ENCODE peak calls at places on chromosomes 12 and 14, in seven cellular contexts. H is neural progenitor cell; X is HEK293T; E is iPS-NIHi11; Z is neural crest cell; J is stimulated activated CD4-positive, alpha-beta T cell treated with anti-CD3 and anti-CD28 coated beads, Interleukin-1b, Interleukin-23, amount 100 ng/mL, for 24 hours; M is lower leg skin. T is an unnamed sample.

GRCh38 chr12:109542014-109542413 is 31.3 kb downstream of the MMAB start:
- DNase-seq in M (no peak), Z (no peak), E (no peak), H (no peak), X (no peak), J (no peak), T (no peak)

GRCh38 chr12:53300187-53300586 is 692 bp downstream of the MYG1 start:
- DNase-seq in Z (no peak), H (no peak), X (no peak), J (peak; percentile 7), E (no peak), M (no peak), T (no peak)

GRCh38 chr12:118189761-118190181 is 53.8 kb downstream of the PEBP1 start:
- DNase-seq in M (no peak), Z (peak; percentile 44), X (no peak), J (no peak), H (peak; percentile 59), E (peak; percentile 29), T (no peak)

GRCh38 chr14:105433161-105433605 is 13.6 kb downstream of the MTA1 start:
- DNase-seq in M (no peak), Z (no peak), H (peak; percentile 29), X (no peak), J (no peak), E (peak; percentile 32), T (no peak)

GRCh38 chr12:120713861-120714482 is 3.7 kb downstream of the UNC119B start:
- DNase-seq in H (peak; percentile 92), M (no peak), X (peak; percentile 78), E (peak; percentile 81), Z (peak; percentile 83), J (peak; percentile 44), T (peak; percentile 74)

GRCh38 chr14:105647784-105648608 is 121.6 kb downstream of the TMEM121 start:
- DNase-seq in J (no peak), E (no peak), Z (no peak), M (peak; percentile 63), X (no peak), H (no peak), T (no peak)

GRCh38 chr12:120006248-120006975 is 17.4 kb downstream of the BICDL1 start:
- DNase-seq in M (no peak), E (no peak), X (no peak), H (no peak), Z (no peak), J (no peak), T (no peak)

GRCh38 chr12:11130382-11130781 is 4.1 kb downstream of the TAS2R30 start:
- DNase-seq in X (no peak), H (no peak), E (no peak), M (no peak), J (no peak), Z (no peak), T (no peak)

GRCh38 chr12:56634242-56634836 is 4.2 kb upstream of the BAZ2A start:
- DNase-seq in M (peak; percentile 91), H (peak; percentile 77), E (peak; percentile 83), Z (no peak), X (peak; percentile 31), J (no peak), T (peak; percentile 84)

GRCh38 chr14:89618309-89618708 is 201.3 kb upstream of the FOXN3 start:
- DNase-seq in H (no peak), J (no peak), E (no peak), M (no peak), Z (no peak), X (no peak), T (peak; percentile 50)

GRCh38 chr12:3135522-3136461 is 58.6 kb downstream of the TSPAN9 start:
- DNase-seq in Z (peak; percentile 45), J (peak; percentile 10), X (peak; percentile 88), E (peak; percentile 91), H (peak; percentile 84), M (peak; percentile 85), T (peak; percentile 94)

GRCh38 chr14:90454041-90455000 is 57.5 kb downstream of the CALM1 start:
- DNase-seq in X (peak; percentile 72), M (peak; percentile 81), H (peak; percentile 96), Z (peak; percentile 90), E (peak; percentile 100), J (no peak), T (peak; percentile 81)

GRCh38 chr12:102406033-102406584 is 74.3 kb downstream of the IGF1 start:
- DNase-seq in J (no peak), X (no peak), H (peak; percentile 42), Z (no peak), M (no peak), E (no peak), T (no peak)

GRCh38 chr12:47910486-47910885 is 5.7 kb upstream of the VDR start:
- DNase-seq in X (no peak), Z (no peak), E (no peak), H (no peak), M (no peak), J (no peak), T (no peak)

GRCh38 chr14:85943187-85943586 is 413.2 kb downstream of the FLRT2 start:
- DNase-seq in X (no peak), J (no peak), Z (no peak), E (no peak), M (no peak), H (no peak), T (no peak)

GRCh38 chr14:22850944-22851790 is 14.8 kb downstream of the MMP14 start:
- DNase-seq in M (peak; percentile 98), X (no peak), J (no peak), Z (no peak), E (no peak), H (no peak), T (no peak)

GRCh38 chr14:91714805-91715204 is 17.1 kb downstream of the CATSPERB start:
- DNase-seq in H (peak; percentile 7), X (no peak), M (no peak), Z (no peak), J (no peak), E (no peak), T (no peak)

GRCh38 chr12:46362895-46363581 is 9.5 kb downstream of the SLC38A2 start:
- DNase-seq in E (no peak), Z (no peak), H (no peak), J (no peak), M (no peak), X (no peak), T (no peak)

GRCh38 chr14:93962701-93963601 is 13.4 kb downstream of the ASB2 start:
- DNase-seq in H (no peak), X (peak; percentile 13), J (no peak), E (no peak), Z (no peak), M (no peak), T (no peak)

GRCh38 chr14:103973354-103973753 is 31.0 kb upstream of the RD3L start:
- DNase-seq in E (no peak), Z (no peak), M (no peak), J (no peak), H (no peak), X (no peak), T (no peak)

GRCh38 chr14:105043656-105044055 is 21.6 kb downstream of the GPR132 start:
- DNase-seq in H (no peak), E (no peak), M (no peak), Z (no peak), X (no peak), J (no peak), T (no peak)

GRCh38 chr14:34120185-34120977 is 169.5 kb upstream of the EGLN3 start:
- DNase-seq in E (no peak), H (peak; percentile 25), X (no peak), J (no peak), M (no peak), Z (no peak), T (no peak)

GRCh38 chr14:64801800-64802199 is 77.9 kb downstream of the SPTB start:
- DNase-seq in Z (peak; percentile 45), E (peak; percentile 73), J (no peak), H (peak; percentile 77), X (peak; percentile 53), M (no peak), T (no peak)

GRCh38 chr12:98421336-98421735 is 94.1 kb upstream of the TMPO start:
- DNase-seq in M (no peak), E (no peak), H (no peak), Z (no peak), J (no peak), X (no peak), T (no peak)

GRCh38 chr12:4141344-4142270 is 132.0 kb upstream of the CCND2 start:
- DNase-seq in E (no peak), Z (no peak), J (no peak), M (no peak), X (no peak), H (no peak), T (no peak)

GRCh38 chr12:75816892-75817291 is 214.7 kb downstream of the PHLDA1 start:
- DNase-seq in H (no peak), J (no peak), E (no peak), M (no peak), X (no peak), Z (no peak), T (no peak)

GRCh38 chr12:5499566-5500325 is 67.8 kb downstream of the NTF3 start:
- DNase-seq in X (no peak), Z (no peak), J (no peak), M (peak; percentile 2), H (no peak), E (no peak), T (no peak)

GRCh38 chr14:20469890-20470858 is 968 bp downstream of the PNP start:
- DNase-seq in J (peak; percentile 46), X (peak; percentile 31), H (peak; percentile 38), E (peak; percentile 37), Z (no peak), M (peak; percentile 87), T (no peak)

GRCh38 chr14:22630486-22630885 is 13.7 kb downstream of the OR6J1 start:
- DNase-seq in Z (no peak), M (no peak), H (no peak), J (no peak), X (no peak), E (no peak), T (no peak)

GRCh38 chr12:4934651-4935050 is 24.9 kb downstream of the KCNA1 start:
- DNase-seq in M (no peak), X (no peak), J (no peak), Z (no peak), H (no peak), E (no peak), T (no peak)

GRCh38 chr12:120357104-120357503 is 11.9 kb downstream of the MSI1 start:
- DNase-seq in J (no peak), H (no peak), E (no peak), M (no peak), Z (no peak), X (no peak), T (no peak)

GRCh38 chr12:81573228-81573627 is 185.9 kb downstream of the PPFIA2 start:
- DNase-seq in M (no peak), H (no peak), E (no peak), Z (no peak), X (no peak), J (no peak), T (no peak)

GRCh38 chr12:31019561-31020308 is 53.9 kb upstream of the DDX11 start:
- DNase-seq in M (peak; percentile 53), X (no peak), J (no peak), Z (no peak), H (no peak), E (no peak), T (no peak)

GRCh38 chr12:48615681-48616080 is 45.8 kb upstream of the LALBA start:
- DNase-seq in X (no peak), Z (no peak), H (no peak), J (no peak), E (no peak), M (no peak), T (no peak)

GRCh38 chr12:87112946-87113345 is 856.8 kb upstream of the MGAT4C start:
- DNase-seq in Z (no peak), E (no peak), X (no peak), J (no peak), H (no peak), M (no peak), T (no peak)

GRCh38 chr12:112734859-112735258 is 56.7 kb upstream of the RPH3A start:
- DNase-seq in H (no peak), E (no peak), X (no peak), M (no peak), Z (no peak), J (no peak), T (no peak)

GRCh38 chr12:118635276-118635675 is 258.9 kb downstream of the SUDS3 start:
- DNase-seq in X (no peak), H (no peak), M (no peak), E (no peak), J (no peak), Z (no peak), T (no peak)

GRCh38 chr12:102948941-102949352 is 8.5 kb upstream of the ASCL1 start:
- DNase-seq in M (no peak), H (peak; percentile 77), E (peak; percentile 80), Z (peak; percentile 84), X (peak; percentile 53), J (peak; percentile 32), T (no peak)